ENCODE peak calls at places on chromosomes 11 and 22, in four cellular contexts. One of them, this sample, is unnamed.

GRCh38 chr11:14107071-14107470 is 144.5 kb downstream of the SPON1 start:
- DNase-seq in T1000: no peak
- DNase-seq in fibroblast of the aortic adventitia: no peak
- DNase-seq in progenitor cell of endocrine pancreas: no peak
- DNase-seq in this sample: no peak

GRCh38 chr11:6251990-6252473 is 7.6 kb upstream of the CCKBR start:
- DNase-seq in fibroblast of the aortic adventitia: peak
- DNase-seq in progenitor cell of endocrine pancreas: no peak
- DNase-seq in T1000: no peak
- DNase-seq in this sample: peak

GRCh38 chr11:28674432-28675076 is 566.4 kb downstream of the METTL15 start:
- DNase-seq in fibroblast of the aortic adventitia: peak
- DNase-seq in T1000: no peak
- DNase-seq in progenitor cell of endocrine pancreas: no peak
- DNase-seq in this sample: peak

GRCh38 chr22:22358686-22359085 is 114.1 kb downstream of the VPREB1 start:
- DNase-seq in progenitor cell of endocrine pancreas: no peak
- DNase-seq in fibroblast of the aortic adventitia: no peak
- DNase-seq in T1000: no peak
- DNase-seq in this sample: no peak

GRCh38 chr11:45919276-45919675 is 1.6 kb upstream of the PEX16 start:
- DNase-seq in T1000: no peak
- DNase-seq in fibroblast of the aortic adventitia: no peak
- DNase-seq in progenitor cell of endocrine pancreas: no peak
- DNase-seq in this sample: no peak

GRCh38 chr11:106121570-106122320 is 44.3 kb downstream of the AASDHPPT start:
- DNase-seq in fibroblast of the aortic adventitia: no peak
- DNase-seq in T1000: no peak
- DNase-seq in progenitor cell of endocrine pancreas: no peak
- DNase-seq in this sample: peak

GRCh38 chr11:6631356-6631890 is 12.2 kb upstream of the TPP1 start:
- DNase-seq in progenitor cell of endocrine pancreas: no peak
- DNase-seq in fibroblast of the aortic adventitia: no peak
- DNase-seq in T1000: no peak
- DNase-seq in this sample: no peak

GRCh38 chr11:100612766-100613165 is 74.3 kb upstream of the ARHGAP42 start:
- DNase-seq in fibroblast of the aortic adventitia: no peak
- DNase-seq in T1000: no peak
- DNase-seq in progenitor cell of endocrine pancreas: no peak
- DNase-seq in this sample: no peak

GRCh38 chr11:76769645-76770586 is 13.2 kb upstream of the TSKU start:
- DNase-seq in T1000: no peak
- DNase-seq in fibroblast of the aortic adventitia: peak
- DNase-seq in progenitor cell of endocrine pancreas: no peak
- DNase-seq in this sample: peak

GRCh38 chr22:26981111-26981510 is 323.7 kb downstream of the MIAT start:
- DNase-seq in fibroblast of the aortic adventitia: no peak
- DNase-seq in T1000: no peak
- DNase-seq in progenitor cell of endocrine pancreas: no peak
- DNase-seq in this sample: no peak

GRCh38 chr11:8586805-8587204 is 7.2 kb downstream of the STK33 start:
- DNase-seq in T1000: no peak
- DNase-seq in fibroblast of the aortic adventitia: no peak
- DNase-seq in progenitor cell of endocrine pancreas: no peak
- DNase-seq in this sample: no peak

GRCh38 chr22:23256986-23257888 is 76.9 kb downstream of the BCR start:
- DNase-seq in T1000: no peak
- DNase-seq in fibroblast of the aortic adventitia: peak
- DNase-seq in progenitor cell of endocrine pancreas: no peak
- DNase-seq in this sample: no peak

GRCh38 chr11:18700872-18701271 is 2.3 kb downstream of the TMEM86A start:
- DNase-seq in T1000: no peak
- DNase-seq in fibroblast of the aortic adventitia: no peak
- DNase-seq in progenitor cell of endocrine pancreas: no peak
- DNase-seq in this sample: no peak

GRCh38 chr11:118100691-118101232 is 14.0 kb upstream of the SMIM35 start:
- DNase-seq in fibroblast of the aortic adventitia: no peak
- DNase-seq in progenitor cell of endocrine pancreas: no peak
- DNase-seq in T1000: no peak
- DNase-seq in this sample: no peak

GRCh38 chr11:127875076-127875475 is 712.3 kb downstream of the ETS1 start:
- DNase-seq in progenitor cell of endocrine pancreas: no peak
- DNase-seq in fibroblast of the aortic adventitia: peak
- DNase-seq in T1000: no peak
- DNase-seq in this sample: no peak